ENCODE peak calls at places on chromosomes 13 and 19, in nine cellular contexts. M is foreskin fibroblast, G is astrocyte of the spinal cord, C is glutamatergic neuron, W is mesenchymal stem cell, H is SJSA1, E is neural crest cell, P is fibroblast of the conjunctiva, Q is GM23248. T is an unnamed sample.

GRCh38 chr13:62613819-62614218 is 1198.2 kb upstream of the PCDH20 start:
- DNase-seq in E (no peak), Q (no peak), W (no peak), G (no peak), C (no peak), P (no peak), M (no peak), H (no peak), T (no peak)

GRCh38 chr13:44101347-44102083 is 221.8 kb downstream of the LACC1 start:
- DNase-seq in Q (peak), P (no peak), H (no peak), E (no peak), C (no peak), M (no peak), W (no peak), G (no peak), T (no peak)

GRCh38 chr19:50548191-50549058 is 19.8 kb downstream of the LRRC4B start:
- DNase-seq in Q (no peak), H (no peak), E (no peak), G (no peak), P (no peak), M (no peak), W (no peak), C (no peak), T (no peak)

GRCh38 chr19:35118268-35119026 is 2.8 kb downstream of the FXYD3 start:
- DNase-seq in C (no peak), Q (no peak), M (no peak), W (no peak), H (no peak), E (no peak), G (no peak), P (no peak), T (no peak)

GRCh38 chr19:47723573-47723923 is 10.3 kb downstream of the EHD2 start:
- DNase-seq in M (peak), H (no peak), G (peak), E (no peak), P (peak), Q (peak), W (peak), C (no peak), T (peak)

GRCh38 chr19:43656436-43656835 is 13.5 kb downstream of the PLAUR start:
- DNase-seq in M (no peak), C (no peak), Q (no peak), G (no peak), P (no peak), H (no peak), E (no peak), W (no peak), T (no peak)

GRCh38 chr19:58356236-58356970 is 3.1 kb upstream of the A1BG start:
- DNase-seq in C (peak), G (no peak), E (no peak), M (peak), Q (peak), W (no peak), P (no peak), H (no peak), T (peak)

GRCh38 chr13:25727776-25728175 is 324.0 kb downstream of the SHISA2 start:
- DNase-seq in E (no peak), M (no peak), H (no peak), P (no peak), G (no peak), C (no peak), Q (no peak), W (no peak), T (no peak)

GRCh38 chr13:50613356-50613831 is 230.1 kb downstream of the DLEU7 start:
- DNase-seq in C (no peak), G (peak), H (no peak), P (no peak), M (peak), W (no peak), Q (peak), E (no peak), T (no peak)

GRCh38 chr19:395467-395866 is 13.5 kb downstream of the C2CD4C start:
- DNase-seq in Q (no peak), W (no peak), P (no peak), M (no peak), E (no peak), C (no peak), H (no peak), G (no peak), T (no peak)

GRCh38 chr13:31111136-31111535 is 50.6 kb downstream of the HSPH1 start:
- DNase-seq in W (no peak), Q (peak), P (no peak), E (no peak), M (no peak), H (no peak), C (no peak), G (no peak), T (no peak)

GRCh38 chr13:20121154-20121515 is 39.7 kb downstream of the GJA3 start:
- DNase-seq in M (no peak), W (no peak), G (no peak), H (no peak), C (no peak), P (no peak), E (no peak), Q (peak), T (no peak)

GRCh38 chr19:42553292-42554045 is 25.2 kb upstream of the CEACAM1 start:
- DNase-seq in P (peak), E (no peak), Q (peak), W (peak), H (no peak), G (peak), C (no peak), M (peak), T (peak)

GRCh38 chr19:10935371-10936059 is 6.9 kb downstream of the TIMM29 start:
- DNase-seq in Q (no peak), H (no peak), W (no peak), M (no peak), G (no peak), E (no peak), P (no peak), C (no peak), T (no peak)

GRCh38 chr13:30727491-30728350 is 7.6 kb upstream of the ALOX5AP start:
- DNase-seq in C (peak), H (no peak), G (no peak), P (no peak), M (no peak), E (no peak), Q (no peak), W (no peak), T (peak)

GRCh38 chr19:11964496-11964857 is 363 bp upstream of the ZNF763 start:
- DNase-seq in P (no peak), M (no peak), G (no peak), W (no peak), E (no peak), H (no peak), Q (peak), C (peak), T (no peak)

GRCh38 chr13:40430234-40430633 is 236.2 kb downstream of the FOXO1 start:
- DNase-seq in P (no peak), H (no peak), M (no peak), W (no peak), C (no peak), Q (no peak), G (no peak), E (no peak), T (no peak)

GRCh38 chr19:19597809-19598306 is 20.6 kb downstream of the PBX4 start:
- DNase-seq in Q (no peak), E (no peak), G (no peak), W (no peak), H (no peak), C (no peak), P (no peak), M (no peak), T (no peak)

GRCh38 chr19:10192922-10193321 is 1.8 kb downstream of the DNMT1 start:
- DNase-seq in C (no peak), W (no peak), H (no peak), G (no peak), E (no peak), Q (no peak), P (no peak), M (no peak), T (no peak)

GRCh38 chr13:75600371-75600770 is 35.8 kb upstream of the LMO7 start:
- DNase-seq in W (no peak), P (no peak), C (no peak), M (no peak), G (no peak), H (no peak), Q (no peak), E (no peak), T (no peak)

GRCh38 chr13:48231080-48231479 is 1.9 kb upstream of the ITM2B start:
- DNase-seq in M (peak), Q (no peak), H (no peak), C (no peak), E (no peak), W (no peak), P (no peak), G (peak), T (no peak)

GRCh38 chr13:90272356-90272755 is 1075.1 kb upstream of the MIR17HG start:
- DNase-seq in W (no peak), E (no peak), Q (peak), H (no peak), G (peak), C (no peak), P (no peak), M (no peak), T (peak)

GRCh38 chr13:114074671-114075315 is 57.6 kb downstream of the RASA3 start:
- DNase-seq in H (no peak), Q (no peak), C (no peak), G (no peak), E (no peak), W (no peak), P (no peak), M (no peak), T (no peak)

GRCh38 chr13:99686944-99687382 is 185.7 kb downstream of the TM9SF2 start:
- DNase-seq in C (no peak), H (no peak), G (no peak), M (no peak), P (no peak), W (no peak), Q (no peak), E (no peak), T (no peak)

GRCh38 chr19:28497137-28497536 is 715.8 kb downstream of the UQCRFS1 start:
- DNase-seq in P (no peak), E (no peak), C (no peak), M (no peak), Q (no peak), H (no peak), G (peak), W (no peak), T (no peak)

GRCh38 chr19:10142701-10143375 is 23.1 kb upstream of the EIF3G start:
- DNase-seq in Q (no peak), C (no peak), P (no peak), W (no peak), E (no peak), M (no peak), G (no peak), H (no peak), T (no peak)

GRCh38 chr19:10975374-10976036 is 14.7 kb downstream of the SMARCA4 start:
- DNase-seq in G (peak), W (peak), Q (peak), C (no peak), M (peak), E (no peak), P (no peak), H (no peak), T (peak)

GRCh38 chr19:3179739-3180293 is 1.2 kb downstream of the S1PR4 start:
- DNase-seq in M (no peak), P (no peak), Q (no peak), E (no peak), C (no peak), G (no peak), W (no peak), H (no peak), T (no peak)

GRCh38 chr13:65555973-65556372 is 1674.2 kb downstream of the PCDH9 start:
- DNase-seq in P (no peak), Q (no peak), C (no peak), W (no peak), E (no peak), H (no peak), M (no peak), G (no peak), T (no peak)